ENCODE peak calls at places on chromosome 21, in seven cellular contexts. Z, P, B, I, G, V and J are unnamed samples.

GRCh38 chr21:46607605-46608004 is 2.7 kb upstream of the S100B start:
- DNase-seq in I (no peak), Z (no peak), B (no peak), G (no peak), V (no peak), P (no peak), J (no peak)

GRCh38 chr21:20783611-20784010 is 214.6 kb upstream of the NCAM2 start:
- DNase-seq in P (no peak), V (no peak), Z (no peak), B (no peak), I (no peak), G (no peak), J (no peak)

GRCh38 chr21:25636727-25637126 is 2.3 kb upstream of the JAM2 start:
- DNase-seq in P (no peak), G (no peak), Z (no peak), V (no peak), B (no peak), I (no peak), J (no peak)

GRCh38 chr21:32046191-32046590 is 173.4 kb downstream of the HUNK start:
- DNase-seq in G (no peak), P (no peak), I (no peak), V (no peak), B (no peak), Z (no peak), J (no peak)

GRCh38 chr21:17051054-17051453 is 461.8 kb upstream of the CXADR start:
- DNase-seq in V (no peak), G (no peak), Z (peak), B (no peak), I (no peak), P (no peak), J (no peak)

GRCh38 chr21:38712076-38712475 is 93.7 kb upstream of the ETS2 start:
- DNase-seq in Z (peak), B (peak), I (peak), P (no peak), G (no peak), V (no peak), J (peak)

GRCh38 chr21:45281411-45282282 is 6.0 kb downstream of the POFUT2 start:
- DNase-seq in G (peak), Z (no peak), B (peak), V (peak), I (no peak), P (peak), J (peak)

GRCh38 chr21:21457077-21457476 is 458.9 kb downstream of the NCAM2 start:
- DNase-seq in Z (no peak), V (no peak), B (no peak), G (no peak), I (no peak), P (no peak), J (peak)

GRCh38 chr21:44540741-44541288 is 820 bp upstream of the KRTAP10-1 start:
- DNase-seq in Z (no peak), V (no peak), B (no peak), P (no peak), G (no peak), I (no peak), J (no peak)

GRCh38 chr21:46427516-46427915 is 31.2 kb upstream of the DIP2A start:
- DNase-seq in B (no peak), I (no peak), G (no peak), P (no peak), Z (no peak), V (no peak), J (no peak)

GRCh38 chr21:15651172-15651571 is 78.6 kb upstream of the USP25 start:
- DNase-seq in G (no peak), V (no peak), I (no peak), B (no peak), Z (no peak), P (no peak), J (no peak)

GRCh38 chr21:44455524-44456206 is 355 bp downstream of the LRRC3 start:
- DNase-seq in G (peak), P (peak), I (peak), B (peak), V (peak), Z (no peak), J (peak)

GRCh38 chr21:39386194-39386593 is 37.3 kb upstream of the HMGN1 start:
- DNase-seq in B (no peak), I (no peak), Z (peak), G (no peak), P (peak), V (no peak), J (peak)

GRCh38 chr21:45330075-45330781 is 42.5 kb upstream of the POFUT2 start:
- DNase-seq in G (peak), P (peak), I (peak), V (peak), Z (peak), B (peak), J (no peak)

GRCh38 chr21:36202721-36203602 is 46.3 kb downstream of the DOP1B start:
- DNase-seq in Z (no peak), G (no peak), P (no peak), I (no peak), V (no peak), B (no peak), J (no peak)
- H3K27ac ChIP-seq in Z (no peak), G (no peak), P (no peak), I (peak), V (peak), B (no peak), J (no peak)

GRCh38 chr21:40936151-40936550 is 89.2 kb upstream of the DSCAM start:
- DNase-seq in G (no peak), I (no peak), B (no peak), Z (no peak), P (no peak), V (no peak), J (no peak)
- TF ChIP-seq CTCF in G (no peak), I (no peak), B (no peak), Z (no peak), P (no peak), V (no peak), J (no peak)

DNA sequence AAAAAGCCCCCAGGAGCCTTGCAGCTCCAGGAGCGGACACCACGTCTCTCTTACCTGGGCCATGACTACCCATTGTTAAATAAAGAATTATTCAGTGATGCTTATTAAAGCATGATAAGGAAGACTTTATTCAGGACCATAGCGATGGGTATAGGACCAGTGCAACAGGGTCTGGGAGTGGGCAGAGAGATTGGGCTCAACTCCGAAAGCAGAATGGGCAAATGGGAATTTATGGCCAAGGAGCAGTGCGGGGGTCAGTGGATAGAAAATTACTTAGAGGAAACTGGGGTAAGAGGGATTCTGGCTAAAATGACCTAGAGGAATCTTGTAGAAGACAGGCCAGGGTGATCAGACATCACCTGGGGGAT is 580 bp upstream of the ATP5PO start:
- DNase-seq in P (no peak), V (no peak), Z (no peak), G (no peak), B (no peak), I (no peak), J (no peak)
- TF ChIP-seq POLR2A in P (no peak), V (no peak), Z (no peak), G (no peak), B (no peak), I (no peak), J (no peak)

GRCh38 chr21:41610042-41610839 is 102.3 kb upstream of the TMPRSS2 start:
- DNase-seq in I (peak), V (no peak), P (no peak), Z (no peak), B (peak), G (peak), J (peak)
- H3K27ac ChIP-seq in I (no peak), V (no peak), P (no peak), Z (no peak), B (no peak), G (no peak), J (no peak)

DNA sequence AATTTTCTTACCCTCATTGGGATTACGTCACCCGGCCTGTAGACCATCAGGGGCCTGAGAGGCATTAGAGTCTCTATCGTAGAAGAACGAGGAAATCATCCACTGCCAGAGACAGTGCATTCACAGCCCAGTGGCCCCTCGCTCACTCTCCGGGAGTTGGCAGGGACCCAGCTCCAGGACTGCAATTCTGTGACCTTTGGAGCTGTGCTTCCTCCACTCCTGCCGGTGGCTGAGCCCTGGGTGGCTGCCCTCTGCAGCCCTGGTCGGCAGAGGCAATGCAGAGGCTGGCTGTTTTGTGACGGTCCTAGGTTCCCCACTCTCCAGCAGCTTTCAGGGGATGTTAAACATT is 12.7 kb downstream of the SLC37A1 start:
- DNase-seq in V (peak), G (peak), P (no peak), I (no peak), Z (no peak), B (peak), J (no peak)
- TF ChIP-seq CTCF in V (no peak), G (no peak), P (no peak), I (no peak), Z (no peak), B (no peak), J (no peak)

GRCh38 chr21:33360871-33361602 is 36.3 kb downstream of the IFNAR1 start:
- DNase-seq in B (peak), V (peak), G (peak), P (peak), Z (peak), I (peak), J (peak)
- TF ChIP-seq POLR2A in B (peak), V (no peak), G (no peak), P (no peak), Z (no peak), I (no peak), J (no peak)

DNA sequence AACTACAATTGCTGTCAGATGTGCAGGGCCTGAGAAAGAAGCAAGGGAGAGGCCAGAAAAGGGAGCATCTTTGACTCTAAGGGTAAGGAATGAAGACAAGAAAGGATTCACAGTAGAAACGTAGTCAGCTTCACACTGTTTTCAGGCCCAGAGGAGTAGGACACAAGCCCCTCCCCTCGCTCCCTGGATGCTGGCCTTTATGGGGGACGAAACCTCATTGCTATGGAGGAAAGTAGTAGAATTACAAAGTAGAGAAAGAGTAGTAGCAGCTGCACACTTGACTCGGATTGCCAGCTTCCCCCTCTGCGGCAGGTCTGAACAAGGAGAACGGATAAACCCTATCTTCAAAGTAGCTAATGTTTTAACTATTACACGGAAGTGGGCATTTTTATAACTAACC is 842.7 kb downstream of the LTN1 start:
- DNase-seq in Z (no peak), V (no peak), P (no peak), I (no peak), G (no peak), B (no peak), J (no peak)
- H3K27ac ChIP-seq in Z (no peak), V (no peak), P (no peak), I (no peak), G (no peak), B (no peak), J (no peak)